ENCODE peak calls at places on chromosomes 5 and 9, in six cellular contexts. P is effector memory CD8-positive, alpha-beta T cell; T is G401; H is aorta; V is stimulated activated CD4-positive, alpha-beta T cell treated with anti-CD3 and anti-CD28 coated beads, Interleukin-2, amount 100 ng/mL, for 24 hours; N is stimulated activated CD8-positive, alpha-beta memory T cell treated with anti-CD3 and anti-CD28 coated beads, Interleukin-15, amount 100 ng/mL, for 4 hours. C is an unnamed sample.

GRCh38 chr9:71796368-71796767 is 28.1 kb upstream of the CEMIP2 start:
- DNase-seq in P (no peak), T (no peak), N (no peak), H (no peak), V (no peak), C (no peak)

GRCh38 chr9:72415948-72416347 is 50.9 kb upstream of the ZFAND5 start:
- DNase-seq in H (no peak), P (no peak), T (no peak), N (no peak), V (no peak), C (no peak)

GRCh38 chr5:57651127-57651526 is 168.5 kb upstream of the ACTBL2 start:
- DNase-seq in H (no peak), V (no peak), T (no peak), N (no peak), P (no peak), C (no peak)

GRCh38 chr5:114360816-114361723 is 800 bp upstream of the KCNN2 start:
- DNase-seq in P (no peak), V (no peak), H (peak; percentile 78), N (no peak), T (peak; percentile 45), C (no peak)

GRCh38 chr9:134005381-134005780 is 13.3 kb upstream of the VAV2 start:
- DNase-seq in H (no peak), N (no peak), P (no peak), V (no peak), T (no peak), C (no peak)

GRCh38 chr9:34253460-34253837 is 74.6 kb downstream of the UBAP1 start:
- DNase-seq in H (no peak), N (no peak), V (no peak), T (peak; percentile 32), P (no peak), C (no peak)

GRCh38 chr9:16830806-16831205 is 39.7 kb downstream of the BNC2 start:
- DNase-seq in P (no peak), V (no peak), T (no peak), N (no peak), H (no peak), C (no peak)

GRCh38 chr5:78783434-78784130 is 135.0 kb upstream of the LHFPL2 start:
- DNase-seq in V (no peak), H (no peak), N (no peak), T (no peak), P (no peak), C (no peak)

GRCh38 chr5:167908596-167908995 is 382.8 kb upstream of the WWC1 start:
- DNase-seq in T (no peak), H (no peak), P (no peak), N (no peak), V (no peak), C (no peak)

GRCh38 chr5:135215617-135215995 is 181.6 kb upstream of the PITX1 start:
- DNase-seq in P (no peak), N (no peak), H (no peak), T (no peak), V (peak; percentile 4), C (no peak)

GRCh38 chr5:146883496-146883895 is 4.9 kb upstream of the PPP2R2B start:
- DNase-seq in T (no peak), H (no peak), N (no peak), V (no peak), P (no peak), C (no peak)

GRCh38 chr5:154881986-154882385 is 23.6 kb downstream of the CNOT8 start:
- DNase-seq in H (no peak), P (no peak), V (no peak), T (no peak), N (no peak), C (no peak)

GRCh38 chr5:151037561-151038291 is 17.3 kb downstream of the GPX3 start:
- DNase-seq in V (no peak), T (no peak), P (no peak), N (no peak), H (peak; percentile 61), C (no peak)

C was measured in central memory CD4-positive, alpha-beta T cell.